ENCODE peak calls at places on chromosomes 7 and 10, in four cellular contexts. One of them, this sample, is unnamed.
A peak's percentile ranks its signal among the peaks of the same experiment; 100 is the strongest.

GRCh38 chr7:80453699-80454340 is 58.0 kb downstream of the GNAT3 start:
- DNase-seq in fibroblast of lung: no peak
- DNase-seq in substantia nigra: no peak
- DNase-seq in A549: peak; percentile 40
- DNase-seq in this sample: no peak

GRCh38 chr10:18463673-18464211 is 187.6 kb downstream of the NSUN6 start:
- DNase-seq in fibroblast of lung: no peak
- DNase-seq in A549: no peak
- DNase-seq in substantia nigra: no peak
- DNase-seq in this sample: no peak

GRCh38 chr10:9685596-9685995 is 1332.1 kb upstream of the CELF2 start:
- DNase-seq in fibroblast of lung: no peak
- DNase-seq in substantia nigra: no peak
- DNase-seq in A549: no peak
- DNase-seq in this sample: no peak

GRCh38 chr10:48745662-48746245 is 61.1 kb downstream of the WDFY4 start:
- DNase-seq in fibroblast of lung: no peak
- DNase-seq in substantia nigra: no peak
- DNase-seq in A549: no peak
- DNase-seq in this sample: no peak

GRCh38 chr10:99329891-99330674 is 927 bp downstream of the CNNM1 start:
- DNase-seq in substantia nigra: no peak
- DNase-seq in A549: peak; percentile 45
- DNase-seq in fibroblast of lung: peak; percentile 17
- DNase-seq in this sample: no peak

GRCh38 chr10:52525761-52526160 is 211.7 kb downstream of the DKK1 start:
- DNase-seq in A549: peak; percentile 34
- DNase-seq in substantia nigra: no peak
- DNase-seq in fibroblast of lung: peak; percentile 81
- DNase-seq in this sample: no peak

GRCh38 chr7:81684513-81685262 is 85.2 kb downstream of the HGF start:
- DNase-seq in substantia nigra: peak; percentile 6
- DNase-seq in fibroblast of lung: peak; percentile 100
- DNase-seq in A549: peak; percentile 97
- DNase-seq in this sample: peak; percentile 99

GRCh38 chr10:13784067-13784466 is 197.3 kb downstream of the PRPF18 start:
- DNase-seq in A549: no peak
- DNase-seq in fibroblast of lung: peak; percentile 50
- DNase-seq in substantia nigra: no peak
- DNase-seq in this sample: no peak

GRCh38 chr10:124429576-124429975 is 10.9 kb upstream of the OAT start:
- DNase-seq in A549: no peak
- DNase-seq in substantia nigra: no peak
- DNase-seq in fibroblast of lung: no peak
- DNase-seq in this sample: no peak

GRCh38 chr10:114100848-114101741 is 57.4 kb downstream of the ADRB1 start:
- DNase-seq in A549: no peak
- DNase-seq in fibroblast of lung: peak; percentile 72
- DNase-seq in substantia nigra: no peak
- DNase-seq in this sample: no peak

GRCh38 chr10:133405844-133406527 is 12.0 kb downstream of the MTG1 start:
- DNase-seq in fibroblast of lung: peak; percentile 72
- DNase-seq in substantia nigra: no peak
- DNase-seq in A549: no peak
- DNase-seq in this sample: no peak

GRCh38 chr7:83819911-83820310 is 171.0 kb upstream of the SEMA3E start:
- DNase-seq in substantia nigra: no peak
- DNase-seq in fibroblast of lung: no peak
- DNase-seq in A549: peak; percentile 4
- DNase-seq in this sample: no peak

GRCh38 chr7:127413326-127413725 is 20.8 kb upstream of the ZNF800 start:
- DNase-seq in substantia nigra: no peak
- DNase-seq in fibroblast of lung: no peak
- DNase-seq in A549: no peak
- DNase-seq in this sample: no peak

GRCh38 chr7:109529712-109530111 is 960.0 kb downstream of the DNAJB9 start:
- DNase-seq in substantia nigra: no peak
- DNase-seq in fibroblast of lung: no peak
- DNase-seq in A549: no peak
- DNase-seq in this sample: no peak

GRCh38 chr10:13703997-13704536 is 117.3 kb downstream of the PRPF18 start:
- DNase-seq in fibroblast of lung: no peak
- DNase-seq in substantia nigra: no peak
- DNase-seq in A549: no peak
- DNase-seq in this sample: no peak

GRCh38 chr10:112754001-112754411 is 196.0 kb upstream of the TCF7L2 start:
- DNase-seq in fibroblast of lung: peak; percentile 23
- DNase-seq in A549: no peak
- DNase-seq in substantia nigra: no peak
- DNase-seq in this sample: no peak

GRCh38 chr7:27910341-27910740 is 170.4 kb downstream of the TAX1BP1 start:
- DNase-seq in substantia nigra: no peak
- DNase-seq in fibroblast of lung: peak; percentile 63
- DNase-seq in A549: no peak
- DNase-seq in this sample: no peak

GRCh38 chr10:110845756-110846620 is 25.7 kb upstream of the PDCD4 start:
- DNase-seq in A549: peak; percentile 24
- DNase-seq in substantia nigra: no peak
- DNase-seq in fibroblast of lung: no peak
- DNase-seq in this sample: no peak

GRCh38 chr10:78807504-78808202 is 261.1 kb upstream of the ZMIZ1 start:
- DNase-seq in A549: no peak
- DNase-seq in fibroblast of lung: no peak
- DNase-seq in substantia nigra: no peak
- DNase-seq in this sample: no peak

GRCh38 chr10:128528781-128529180 is 402.6 kb upstream of the MKI67 start:
- DNase-seq in A549: no peak
- DNase-seq in substantia nigra: no peak
- DNase-seq in fibroblast of lung: no peak
- DNase-seq in this sample: no peak

GRCh38 chr10:95445223-95445836 is 115.8 kb downstream of the SORBS1 start:
- DNase-seq in substantia nigra: peak; percentile 23
- DNase-seq in A549: peak; percentile 42
- DNase-seq in fibroblast of lung: peak; percentile 86
- DNase-seq in this sample: no peak

GRCh38 chr7:52956379-52956915 is 79.0 kb upstream of the POM121L12 start:
- DNase-seq in substantia nigra: no peak
- DNase-seq in A549: no peak
- DNase-seq in fibroblast of lung: no peak
- DNase-seq in this sample: no peak

GRCh38 chr7:69934475-69934903 is 336.2 kb downstream of the AUTS2 start:
- DNase-seq in A549: no peak
- DNase-seq in substantia nigra: peak; percentile 64
- DNase-seq in fibroblast of lung: no peak
- DNase-seq in this sample: no peak

GRCh38 chr7:155984609-155985405 is 172.5 kb upstream of the SHH start:
- DNase-seq in substantia nigra: no peak
- DNase-seq in fibroblast of lung: no peak
- DNase-seq in A549: no peak
- DNase-seq in this sample: no peak

GRCh38 chr7:5426226-5426475 is 2.5 kb upstream of the TNRC18 start:
- DNase-seq in substantia nigra: no peak
- DNase-seq in fibroblast of lung: peak; percentile 77
- DNase-seq in A549: no peak
- DNase-seq in this sample: no peak

GRCh38 chr7:128425851-128426250 is 16.1 kb upstream of the IMPDH1 start:
- DNase-seq in A549: peak; percentile 67
- DNase-seq in fibroblast of lung: peak; percentile 27
- DNase-seq in substantia nigra: peak; percentile 76
- DNase-seq in this sample: no peak

GRCh38 chr10:31320179-31320597 is 1.2 kb downstream of the ZEB1 start:
- DNase-seq in fibroblast of lung: peak; percentile 48
- DNase-seq in A549: peak; percentile 43
- DNase-seq in substantia nigra: peak; percentile 5
- DNase-seq in this sample: no peak

GRCh38 chr10:96413151-96413787 is 54.5 kb upstream of the OPALIN start:
- DNase-seq in fibroblast of lung: no peak
- DNase-seq in A549: no peak
- DNase-seq in substantia nigra: no peak
- DNase-seq in this sample: no peak

GRCh38 chr7:76346778-76347177 is 12.0 kb downstream of the YWHAG start:
- DNase-seq in A549: no peak
- DNase-seq in substantia nigra: no peak
- DNase-seq in fibroblast of lung: peak; percentile 20
- DNase-seq in this sample: no peak

DNA sequence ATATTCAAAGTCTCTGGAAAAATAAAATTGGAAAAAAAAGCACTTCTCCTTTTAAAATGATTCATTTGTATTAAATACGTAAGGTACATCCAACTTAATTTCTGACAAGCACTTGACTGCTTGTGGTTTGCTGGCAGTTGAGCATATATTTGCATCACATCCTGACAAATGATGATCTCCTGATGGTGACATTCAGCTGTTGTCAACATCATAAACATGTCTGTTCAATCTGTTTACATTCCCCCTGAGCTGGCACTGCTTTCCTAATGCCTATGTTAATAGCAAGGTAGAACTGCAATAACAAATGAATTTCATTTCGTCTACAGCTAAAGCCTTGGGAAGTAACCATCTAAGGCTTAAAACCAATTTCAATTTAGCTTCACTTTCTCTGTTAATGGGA is 24.4 kb downstream of the TSPAN12 start:
- DNase-seq in A549: no peak
- DNase-seq in substantia nigra: no peak
- DNase-seq in fibroblast of lung: no peak
- DNase-seq in this sample: no peak
- H3K27ac ChIP-seq in A549: no peak overlapping the region
- H3K27ac ChIP-seq in substantia nigra: no peak overlapping the region
- H3K27ac ChIP-seq in fibroblast of lung: no peak overlapping the region
- H3K27ac ChIP-seq in this sample: no peak overlapping the region

GRCh38 chr7:47484457-47484856 is 97.5 kb downstream of the TNS3 start:
- DNase-seq in fibroblast of lung: no peak
- DNase-seq in substantia nigra: no peak
- DNase-seq in A549: no peak
- DNase-seq in this sample: no peak
- H3K27ac ChIP-seq in fibroblast of lung: no peak overlapping the region
- H3K27ac ChIP-seq in substantia nigra: no peak overlapping the region
- H3K27ac ChIP-seq in A549: peak overlapping the region; percentile 40
- H3K27ac ChIP-seq in this sample: no peak overlapping the region

DNA sequence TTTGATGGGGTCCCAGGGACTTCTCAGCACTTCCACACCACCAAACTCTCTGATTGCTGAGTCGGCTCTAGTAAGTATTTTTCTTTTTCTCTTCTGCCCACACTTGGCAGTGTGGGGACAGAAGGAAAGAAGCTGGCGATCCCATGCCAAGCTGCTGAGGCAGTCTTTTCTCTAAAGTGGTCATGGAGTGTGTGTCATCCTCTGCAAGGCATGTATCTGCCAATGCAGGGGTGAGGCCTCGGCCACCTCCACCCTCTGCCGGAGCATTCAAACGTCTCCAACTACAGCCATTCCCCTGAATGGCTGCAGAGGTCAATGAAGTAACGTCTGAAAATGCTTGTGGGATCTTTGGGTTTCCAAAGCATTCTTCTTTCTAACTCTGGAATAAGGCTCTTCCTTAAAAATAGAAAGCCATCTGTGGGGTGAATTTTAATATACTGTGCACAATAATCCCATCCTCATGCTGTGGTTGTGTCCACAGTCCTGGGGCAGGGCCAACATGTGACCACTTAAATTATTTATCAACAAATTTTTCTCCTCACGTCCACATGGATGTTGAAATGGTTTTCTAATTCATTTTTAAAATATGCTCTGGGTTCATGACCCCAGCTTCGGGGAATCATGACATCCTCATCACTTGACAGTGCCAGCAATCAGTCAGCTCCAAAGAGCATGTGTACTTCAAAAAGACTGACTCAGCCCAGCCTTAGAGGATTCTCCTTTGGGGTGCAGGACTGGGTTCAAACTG is 171.3 kb upstream of the ITGB1 start:
- DNase-seq in A549: peak; percentile 81
- DNase-seq in substantia nigra: no peak
- DNase-seq in fibroblast of lung: peak; percentile 100
- DNase-seq in this sample: peak; percentile 83
- H3K27ac ChIP-seq in A549: peak overlapping the region; percentile 95
- H3K27ac ChIP-seq in substantia nigra: no peak overlapping the region
- H3K27ac ChIP-seq in fibroblast of lung: peak overlapping the region; percentile 91
- H3K27ac ChIP-seq in this sample: peak overlapping the region; percentile 54

DNA sequence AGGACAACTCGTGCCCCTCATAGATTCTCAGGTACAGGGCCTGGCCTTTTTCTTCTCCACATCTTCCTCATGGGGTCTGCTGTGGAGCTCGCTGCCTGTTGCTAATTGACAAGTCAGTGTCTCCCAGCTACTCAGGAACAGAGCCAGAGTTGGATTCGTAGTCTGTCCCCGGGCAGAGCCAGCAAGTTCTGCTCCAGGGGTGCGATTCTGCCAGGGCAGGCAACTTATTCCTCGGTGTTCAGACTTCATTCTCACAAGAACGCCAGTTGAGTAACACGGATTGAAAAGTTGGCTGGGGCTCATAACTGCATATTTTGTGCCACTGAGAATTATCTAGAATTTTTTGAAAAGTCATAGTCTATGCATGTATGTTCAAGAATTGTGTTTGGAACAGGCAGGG is 336.7 kb upstream of the NPVF start:
- DNase-seq in fibroblast of lung: no peak
- DNase-seq in A549: no peak
- DNase-seq in substantia nigra: no peak
- DNase-seq in this sample: no peak
- H3K27ac ChIP-seq in fibroblast of lung: no peak overlapping the region
- H3K27ac ChIP-seq in A549: no peak overlapping the region
- H3K27ac ChIP-seq in substantia nigra: no peak overlapping the region
- H3K27ac ChIP-seq in this sample: no peak overlapping the region

GRCh38 chr7:48708635-48709034 is 215.7 kb upstream of the CDC14C start:
- DNase-seq in substantia nigra: no peak
- DNase-seq in fibroblast of lung: no peak
- DNase-seq in A549: no peak
- DNase-seq in this sample: no peak
- H3K27ac ChIP-seq in substantia nigra: no peak overlapping the region
- H3K27ac ChIP-seq in fibroblast of lung: no peak overlapping the region
- H3K27ac ChIP-seq in A549: no peak overlapping the region
- H3K27ac ChIP-seq in this sample: no peak overlapping the region

DNA sequence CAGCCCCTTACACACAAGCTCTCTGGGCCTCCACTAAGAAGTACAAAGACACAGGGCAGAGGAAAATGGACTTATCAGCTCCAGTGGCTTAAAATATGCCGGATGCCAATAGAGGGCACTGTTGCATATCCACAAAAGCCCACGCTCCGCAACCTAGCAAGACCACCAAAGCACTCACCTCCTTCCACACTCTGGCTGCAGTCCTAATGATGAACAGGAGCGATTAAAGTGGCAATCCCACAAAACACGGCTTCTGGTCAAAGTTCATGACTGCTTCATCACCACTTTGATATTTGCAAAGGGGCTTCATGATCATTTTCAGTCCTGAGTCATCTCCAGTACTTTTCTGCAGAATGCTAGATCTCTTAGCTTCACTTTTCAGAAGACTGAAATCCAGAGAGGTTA is 158.3 kb upstream of the ITGB1 start:
- DNase-seq in fibroblast of lung: peak; percentile 90
- DNase-seq in substantia nigra: no peak
- DNase-seq in A549: peak; percentile 67
- DNase-seq in this sample: no peak
- H3K27ac ChIP-seq in fibroblast of lung: peak overlapping the region; percentile 14
- H3K27ac ChIP-seq in substantia nigra: no peak overlapping the region
- H3K27ac ChIP-seq in A549: peak overlapping the region; percentile 84
- H3K27ac ChIP-seq in this sample: no peak overlapping the region